ENCODE peak calls at places on chromosomes 3 and 15, in seven cellular contexts. O is H9, J is astrocyte, T is AG10803, K is fibroblast of pulmonary artery, E is AG09319, M is AG04449. I is an unnamed sample.

GRCh38 chr15:36271048-36271447 is 308.4 kb upstream of the CDIN1 start:
- DNase-seq in M (no peak), K (no peak), J (no peak), T (no peak), O (no peak), E (no peak), I (no peak)

GRCh38 chr3:65953881-65954733 is 84.6 kb downstream of the MAGI1 start:
- DNase-seq in K (no peak), M (no peak), O (no peak), J (peak; percentile 38), E (no peak), T (peak; percentile 56), I (no peak)

GRCh38 chr3:75342425-75342824 is 321.7 kb upstream of the FRG2C start:
- DNase-seq in O (no peak), M (no peak), K (no peak), E (no peak), T (no peak), J (no peak), I (no peak)

GRCh38 chr3:76129441-76129840 is 344.1 kb upstream of the ZNF717 start:
- DNase-seq in M (no peak), T (no peak), E (no peak), K (no peak), J (no peak), O (no peak), I (no peak)

GRCh38 chr3:125039041-125039896 is 16.5 kb downstream of the HEG1 start:
- DNase-seq in K (no peak), M (no peak), T (no peak), J (no peak), E (no peak), O (no peak), I (no peak)

GRCh38 chr3:127690823-127691452 is 18.2 kb downstream of the ABTB1 start:
- DNase-seq in M (no peak), E (no peak), T (peak; percentile 80), O (peak; percentile 89), K (peak; percentile 75), J (peak; percentile 49), I (no peak)

GRCh38 chr3:9185701-9186100 is 63.7 kb downstream of the SRGAP3 start:
- DNase-seq in J (no peak), T (no peak), M (no peak), O (no peak), K (no peak), E (no peak), I (no peak)

GRCh38 chr3:171391432-171391831 is 68.8 kb downstream of the TNIK start:
- DNase-seq in E (no peak), J (no peak), M (no peak), T (no peak), K (no peak), O (no peak), I (no peak)

GRCh38 chr3:122105626-122106025 is 50.5 kb downstream of the CD86 start:
- DNase-seq in J (peak; percentile 46), K (peak; percentile 8), O (no peak), E (no peak), T (peak; percentile 5), M (no peak), I (peak; percentile 30)

GRCh38 chr15:91199511-91199910 is 99.5 kb downstream of the SV2B start:
- DNase-seq in J (no peak), O (no peak), T (no peak), M (no peak), K (no peak), E (no peak), I (peak; percentile 79)

GRCh38 chr15:89178307-89178977 is 42.9 kb downstream of the RLBP1 start:
- DNase-seq in K (no peak), J (no peak), M (no peak), E (no peak), O (no peak), T (no peak), I (no peak)

GRCh38 chr3:111311709-111312235 is 230.2 kb upstream of the CD96 start:
- DNase-seq in O (no peak), E (no peak), K (peak; percentile 88), M (no peak), T (peak; percentile 45), J (peak; percentile 80), I (no peak)

GRCh38 chr15:57586661-57587404 is 4.9 kb upstream of the MYZAP start:
- DNase-seq in J (no peak), K (no peak), E (no peak), M (no peak), T (no peak), O (no peak), I (no peak)

GRCh38 chr3:129233538-129233937 is 15.9 kb upstream of the COPG1 start:
- DNase-seq in T (no peak), O (no peak), K (no peak), M (no peak), J (no peak), E (no peak), I (no peak)

GRCh38 chr3:20055020-20055775 is 15.0 kb downstream of the KAT2B start:
- DNase-seq in E (no peak), K (no peak), T (no peak), M (no peak), O (no peak), J (no peak), I (no peak)

GRCh38 chr3:97360804-97361203 is 403.8 kb upstream of the ARL6 start:
- DNase-seq in J (no peak), K (no peak), E (no peak), T (no peak), O (no peak), M (no peak), I (no peak)

GRCh38 chr3:97269202-97269601 is 454.8 kb downstream of the EPHA6 start:
- DNase-seq in E (no peak), J (no peak), T (no peak), K (no peak), O (peak; percentile 28), M (no peak), I (no peak)

GRCh38 chr3:154243353-154243752 is 80.9 kb downstream of the DHX36 start:
- DNase-seq in K (peak; percentile 60), O (no peak), M (no peak), T (peak; percentile 44), E (no peak), J (peak; percentile 62), I (no peak)

GRCh38 chr3:183122257-183122932 is 23.1 kb upstream of the MCCC1 start:
- DNase-seq in J (peak; percentile 51), O (no peak), T (peak; percentile 56), K (peak; percentile 83), E (peak; percentile 15), M (peak; percentile 47), I (no peak)

GRCh38 chr3:31252216-31253185 is 280.2 kb upstream of the STT3B start:
- DNase-seq in T (no peak), O (no peak), M (no peak), J (no peak), E (no peak), K (no peak), I (no peak)

GRCh38 chr15:48478581-48478980 is 147.4 kb downstream of the DUT start:
- DNase-seq in E (no peak), M (no peak), T (no peak), O (no peak), J (peak; percentile 60), K (no peak), I (no peak)

GRCh38 chr3:62210016-62210415 is 163.3 kb downstream of the FEZF2 start:
- DNase-seq in O (no peak), T (peak; percentile 39), E (no peak), M (no peak), J (no peak), K (no peak), I (no peak)

GRCh38 chr3:99789322-99789721 is 28.3 kb upstream of the CMSS1 start:
- DNase-seq in J (peak; percentile 44), T (peak; percentile 76), K (peak; percentile 80), M (no peak), O (no peak), E (peak; percentile 18), I (no peak)
- TF ChIP-seq CTCF in J (peak; percentile 87), T (peak; percentile 86), K (peak; percentile 85), M (peak; percentile 67), O (peak; percentile 66), E (peak; percentile 79), I (peak; percentile 67)

DNA sequence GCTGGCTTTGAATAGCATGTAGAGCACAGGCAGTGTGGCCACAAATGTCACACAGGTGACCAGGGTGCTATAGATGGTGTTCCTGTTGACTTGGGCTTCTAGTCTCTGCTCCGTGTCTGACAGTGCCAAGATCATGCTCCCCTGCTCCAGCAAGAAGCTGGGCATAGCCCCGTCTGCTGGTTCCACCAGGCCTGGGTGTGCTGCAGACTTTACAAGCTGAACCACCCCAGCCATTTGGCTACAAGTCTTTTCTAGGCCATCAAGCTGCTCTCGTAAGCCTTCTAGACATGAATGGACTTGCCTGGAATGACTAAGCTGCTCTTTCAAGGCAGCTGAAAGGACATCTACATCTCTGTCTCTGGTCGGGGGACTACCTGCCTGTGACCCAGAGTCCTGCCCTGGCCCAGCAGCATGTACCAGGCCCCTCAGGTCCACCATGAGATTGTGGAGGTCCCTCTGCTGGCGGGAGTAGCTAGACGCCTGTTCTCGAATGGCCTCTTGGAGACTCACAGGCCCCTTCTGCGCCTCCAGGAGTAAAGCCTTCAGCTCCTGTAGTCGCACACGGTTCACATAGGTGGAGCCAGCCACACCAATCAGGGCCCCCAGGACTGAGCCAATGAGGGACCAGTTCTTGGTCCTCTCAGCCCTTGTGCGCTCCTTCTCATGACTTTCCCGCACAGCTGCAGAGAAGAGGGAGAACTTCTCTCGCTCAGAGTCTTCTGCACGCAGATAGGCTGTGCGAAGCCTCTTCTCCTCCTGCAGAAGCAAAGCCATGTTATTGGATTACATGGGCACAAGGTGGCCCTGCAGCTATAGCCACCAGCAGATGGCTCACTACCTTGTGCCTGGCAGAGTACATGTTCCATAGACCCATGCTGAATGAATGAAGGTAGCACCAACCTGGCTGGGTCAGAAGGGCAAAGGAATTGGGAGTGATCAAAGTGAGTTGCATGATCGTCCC is 2.8 kb upstream of the PLXNB1 start:
- DNase-seq in T (peak; percentile 17), J (no peak), K (no peak), O (peak; percentile 94), E (no peak), M (no peak), I (peak; percentile 74)
- TF ChIP-seq CTCF in T (peak; percentile 12), J (no peak), K (peak; percentile 10), O (peak; percentile 55), E (no peak), M (no peak), I (peak; percentile 25)

GRCh38 chr3:52153389-52154096 is 680 bp downstream of the POC1A start:
- DNase-seq in M (no peak), K (no peak), J (no peak), E (no peak), T (peak; percentile 30), O (peak; percentile 84), I (no peak)
- TF ChIP-seq CTCF in M (no peak), K (no peak), J (no peak), E (no peak), T (no peak), O (no peak), I (no peak)

GRCh38 chr15:33278816-33279612 is 31.8 kb upstream of the RYR3 start:
- DNase-seq in J (peak; percentile 88), T (peak; percentile 81), M (peak; percentile 52), K (peak; percentile 81), E (peak; percentile 14), O (peak; percentile 71), I (no peak)

GRCh38 chr15:33279613-33280205 is 31.1 kb upstream of the RYR3 start:
- DNase-seq in E (no peak), O (no peak), J (peak; percentile 44), K (no peak), M (no peak), T (peak; percentile 9), I (no peak)

GRCh38 chr15:33282226-33283020 is 28.3 kb upstream of the RYR3 start:
- DNase-seq in M (no peak), E (no peak), K (no peak), J (no peak), O (no peak), T (no peak), I (no peak)

GRCh38 chr15:33283603-33284002 is 27.2 kb upstream of the RYR3 start:
- DNase-seq in O (no peak), M (no peak), E (no peak), T (no peak), K (no peak), J (no peak), I (no peak)

GRCh38 chr15:33277689-33278088 is 33.1 kb upstream of the RYR3 start:
- DNase-seq in J (no peak), O (no peak), K (no peak), T (no peak), E (no peak), M (no peak), I (no peak)
- TF ChIP-seq CTCF in J (no peak), O (no peak), K (no peak), T (no peak), E (no peak), M (no peak), I (no peak)